ENCODE peak calls at places on chromosomes 2 and 18, in six cellular contexts. E is fibroblast of mammary gland, Y is IMR-90, G is endothelial cell, D is cardiac muscle cell, X is fibroblast of the aortic adventitia. V is an unnamed sample.

GRCh38 chr2:177612651-177613050 is 220.1 kb downstream of the AGPS start:
- DNase-seq in X (no peak), D (no peak), G (no peak), E (no peak), Y (no peak), V (no peak)

GRCh38 chr2:215868886-215869285 is 144.5 kb downstream of the MREG start:
- DNase-seq in E (no peak), G (no peak), D (no peak), X (peak), Y (no peak), V (no peak)

GRCh38 chr2:45006041-45006941 is 3.0 kb downstream of the SIX2 start:
- DNase-seq in Y (no peak), X (no peak), E (no peak), D (no peak), G (no peak), V (no peak)

GRCh38 chr2:48249093-48249492 is 280.9 kb upstream of the STON1 start:
- DNase-seq in D (no peak), G (no peak), E (peak), X (peak), Y (peak), V (no peak)

GRCh38 chr18:32610116-32610630 is 139.5 kb upstream of the GAREM1 start:
- DNase-seq in E (no peak), Y (no peak), G (no peak), D (no peak), X (no peak), V (no peak)

GRCh38 chr2:25290811-25291510 is 50.8 kb downstream of the DNMT3A start:
- DNase-seq in Y (peak), G (no peak), X (no peak), D (no peak), E (no peak), V (no peak)

GRCh38 chr2:222423186-222423585 is 1.2 kb upstream of the SGPP2 start:
- DNase-seq in G (no peak), D (no peak), Y (no peak), X (no peak), E (no peak), V (no peak)

GRCh38 chr2:147331790-147332419 is 512.9 kb upstream of the ACVR2A start:
- DNase-seq in G (peak), X (peak), E (peak), D (peak), Y (no peak), V (no peak)

GRCh38 chr2:237662671-237663093 is 35.3 kb downstream of the LRRFIP1 start:
- DNase-seq in G (peak), X (peak), Y (peak), E (peak), D (peak), V (peak)

GRCh38 chr2:11562476-11562875 is 28.6 kb downstream of the GREB1 start:
- DNase-seq in Y (no peak), G (no peak), X (no peak), E (no peak), D (no peak), V (no peak)

GRCh38 chr2:227163445-227163997 is 484 bp downstream of the COL4A4 start:
- DNase-seq in G (peak), D (peak), E (no peak), X (peak), Y (no peak), V (no peak)

GRCh38 chr2:175918935-175919334 is 83.1 kb downstream of the LNPK start:
- DNase-seq in X (no peak), D (no peak), E (no peak), G (no peak), Y (no peak), V (no peak)

GRCh38 chr2:215772003-215772402 is 241.3 kb downstream of the MREG start:
- DNase-seq in G (no peak), Y (peak), E (peak), D (peak), X (peak), V (no peak)

GRCh38 chr2:110679337-110679707 is 1.5 kb upstream of the BUB1 start:
- DNase-seq in E (no peak), D (no peak), Y (no peak), X (peak), G (no peak), V (no peak)

GRCh38 chr2:88055436-88056128 is at the start of gene KRCC1:
- DNase-seq in X (peak), Y (peak), G (peak), D (peak), E (peak), V (peak)

GRCh38 chr2:189552334-189552990 is 28.1 kb downstream of the SLC40A1 start:
- DNase-seq in Y (no peak), D (no peak), X (peak), E (no peak), G (no peak), V (no peak)

GRCh38 chr18:64679121-64679520 is 530.2 kb upstream of the LINC00305 start:
- DNase-seq in E (no peak), G (no peak), Y (no peak), X (no peak), D (no peak), V (no peak)

GRCh38 chr18:22114526-22115321 is 54.7 kb upstream of the GATA6 start:
- DNase-seq in D (no peak), E (no peak), Y (no peak), G (no peak), X (no peak), V (no peak)

GRCh38 chr2:100702444-100703134 is 117.3 kb upstream of the NPAS2 start:
- DNase-seq in G (no peak), X (no peak), Y (no peak), D (no peak), E (no peak), V (no peak)

GRCh38 chr2:218418717-218419458 is at the start of gene VIL1:
- DNase-seq in X (no peak), D (no peak), Y (no peak), E (no peak), G (no peak), V (no peak)

GRCh38 chr2:215900865-215901264 is 112.5 kb downstream of the MREG start:
- DNase-seq in E (no peak), Y (no peak), D (no peak), G (no peak), X (no peak), V (no peak)

GRCh38 chr2:26974352-26974751 is 3.9 kb downstream of the MAPRE3 start:
- DNase-seq in X (no peak), D (no peak), E (no peak), Y (no peak), G (no peak), V (no peak)

GRCh38 chr2:128577141-128577930 is 258.7 kb upstream of the HS6ST1 start:
- DNase-seq in E (no peak), G (no peak), Y (no peak), X (no peak), D (no peak), V (no peak)

GRCh38 chr2:29528891-29529520 is 392.4 kb downstream of the ALK start:
- DNase-seq in G (no peak), D (peak), Y (peak), X (peak), E (peak), V (no peak)

GRCh38 chr2:211447545-211447944 is 891.1 kb downstream of the CPS1 start:
- DNase-seq in X (no peak), G (no peak), D (no peak), Y (no peak), E (no peak), V (no peak)

GRCh38 chr2:95392730-95393455 is 9.6 kb upstream of the FAHD2A start:
- DNase-seq in D (no peak), G (no peak), E (no peak), Y (no peak), X (no peak), V (no peak)
- TF ChIP-seq CTCF in D (peak), G (peak), E (peak), Y (no peak), X (no peak), V (no peak)

GRCh38 chr2:111985514-111985913 is 69.6 kb upstream of the TMEM87B start:
- DNase-seq in X (no peak), G (no peak), Y (no peak), E (no peak), D (no peak), V (no peak)

GRCh38 chr2:111986116-111986900 is 68.8 kb upstream of the TMEM87B start:
- DNase-seq in Y (peak), X (no peak), E (peak), D (peak), G (no peak), V (no peak)

GRCh38 chr2:111983478-111984212 is 71.4 kb upstream of the TMEM87B start:
- DNase-seq in E (no peak), X (no peak), D (no peak), G (no peak), Y (peak), V (no peak)

GRCh38 chr2:111982822-111983221 is 72.2 kb upstream of the TMEM87B start:
- DNase-seq in X (no peak), G (no peak), E (no peak), Y (no peak), D (no peak), V (no peak)

DNA sequence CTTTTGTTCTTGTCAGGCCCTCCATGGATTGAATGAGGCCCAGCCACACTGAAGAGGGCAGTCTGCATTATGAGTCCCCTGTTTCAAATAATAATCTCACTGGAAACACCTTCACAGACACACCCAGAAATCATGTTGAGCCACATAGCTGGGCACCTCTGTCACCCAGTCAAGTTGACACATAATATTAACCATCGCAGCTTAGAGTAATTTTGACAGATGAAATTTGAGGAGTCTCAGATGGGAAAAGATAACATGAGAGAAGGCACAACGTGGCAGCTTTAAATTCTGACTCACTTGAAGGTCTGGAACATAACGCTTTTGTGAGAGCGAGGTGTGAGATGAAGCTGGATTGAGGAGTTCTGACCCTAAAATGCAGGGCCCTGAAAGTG is 70.9 kb upstream of the TMEM87B start:
- DNase-seq in X (no peak), G (no peak), Y (no peak), D (no peak), E (no peak), V (no peak)
- TF ChIP-seq CTCF in X (no peak), G (no peak), Y (no peak), D (no peak), E (no peak), V (no peak)

GRCh38 chr2:102345329-102345920 is 10.2 kb upstream of the IL18R1 start:
- DNase-seq in D (no peak), Y (no peak), X (no peak), E (no peak), G (no peak), V (no peak)

GRCh38 chr2:102344397-102344796 is 11.2 kb upstream of the IL18R1 start:
- DNase-seq in D (no peak), G (no peak), Y (no peak), X (no peak), E (no peak), V (no peak)

GRCh38 chr2:102346381-102347130 is 9.0 kb upstream of the IL18R1 start:
- DNase-seq in D (no peak), E (no peak), X (no peak), Y (no peak), G (no peak), V (no peak)

GRCh38 chr2:102340778-102341177 is 14.8 kb upstream of the IL18R1 start:
- DNase-seq in D (no peak), X (no peak), Y (no peak), E (no peak), G (no peak), V (no peak)

DNA sequence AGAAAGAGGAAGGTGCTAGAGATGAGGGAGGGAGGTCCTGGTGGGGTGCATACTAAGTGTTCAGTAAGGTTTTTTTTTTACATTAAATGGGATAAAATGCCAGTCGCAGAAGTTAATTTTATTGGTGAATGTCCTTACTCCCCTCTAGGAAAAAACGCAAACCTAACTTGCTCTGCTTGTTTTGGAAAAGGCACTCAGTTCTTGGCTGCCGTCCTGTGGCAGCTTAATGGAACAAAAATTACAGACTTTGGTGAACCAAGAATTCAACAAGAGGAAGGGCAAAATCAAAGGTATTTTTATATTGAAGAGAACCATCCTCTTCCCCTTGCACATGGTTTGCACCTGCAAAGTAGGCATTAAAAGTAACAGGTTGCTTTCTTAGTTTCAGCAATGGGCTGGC is 12.7 kb upstream of the IL18R1 start:
- DNase-seq in Y (no peak), E (peak), X (peak), D (no peak), G (no peak), V (no peak)
- TF ChIP-seq CTCF in Y (no peak), E (peak), X (peak), D (peak), G (no peak), V (no peak)

GRCh38 chr2:181907005-181907549 is 15.5 kb downstream of the ITPRID2 start:
- DNase-seq in D (no peak), X (no peak), Y (no peak), G (no peak), E (no peak), V (no peak)

GRCh38 chr2:181907635-181908034 is 16.1 kb downstream of the ITPRID2 start:
- DNase-seq in Y (no peak), D (no peak), G (no peak), X (no peak), E (no peak), V (no peak)

GRCh38 chr2:181900007-181900651 is 8.6 kb downstream of the ITPRID2 start:
- DNase-seq in E (no peak), G (no peak), X (no peak), D (no peak), Y (no peak), V (no peak)

GRCh38 chr2:181902625-181903024 is 11.1 kb downstream of the ITPRID2 start:
- DNase-seq in E (no peak), Y (no peak), X (peak), G (no peak), D (no peak), V (no peak)

GRCh38 chr2:181904022-181904632 is 12.6 kb downstream of the ITPRID2 start:
- DNase-seq in D (peak), X (peak), E (peak), Y (peak), G (peak), V (no peak)
- TF ChIP-seq CTCF in D (peak), X (peak), E (peak), Y (peak), G (peak), V (peak)

DNA sequence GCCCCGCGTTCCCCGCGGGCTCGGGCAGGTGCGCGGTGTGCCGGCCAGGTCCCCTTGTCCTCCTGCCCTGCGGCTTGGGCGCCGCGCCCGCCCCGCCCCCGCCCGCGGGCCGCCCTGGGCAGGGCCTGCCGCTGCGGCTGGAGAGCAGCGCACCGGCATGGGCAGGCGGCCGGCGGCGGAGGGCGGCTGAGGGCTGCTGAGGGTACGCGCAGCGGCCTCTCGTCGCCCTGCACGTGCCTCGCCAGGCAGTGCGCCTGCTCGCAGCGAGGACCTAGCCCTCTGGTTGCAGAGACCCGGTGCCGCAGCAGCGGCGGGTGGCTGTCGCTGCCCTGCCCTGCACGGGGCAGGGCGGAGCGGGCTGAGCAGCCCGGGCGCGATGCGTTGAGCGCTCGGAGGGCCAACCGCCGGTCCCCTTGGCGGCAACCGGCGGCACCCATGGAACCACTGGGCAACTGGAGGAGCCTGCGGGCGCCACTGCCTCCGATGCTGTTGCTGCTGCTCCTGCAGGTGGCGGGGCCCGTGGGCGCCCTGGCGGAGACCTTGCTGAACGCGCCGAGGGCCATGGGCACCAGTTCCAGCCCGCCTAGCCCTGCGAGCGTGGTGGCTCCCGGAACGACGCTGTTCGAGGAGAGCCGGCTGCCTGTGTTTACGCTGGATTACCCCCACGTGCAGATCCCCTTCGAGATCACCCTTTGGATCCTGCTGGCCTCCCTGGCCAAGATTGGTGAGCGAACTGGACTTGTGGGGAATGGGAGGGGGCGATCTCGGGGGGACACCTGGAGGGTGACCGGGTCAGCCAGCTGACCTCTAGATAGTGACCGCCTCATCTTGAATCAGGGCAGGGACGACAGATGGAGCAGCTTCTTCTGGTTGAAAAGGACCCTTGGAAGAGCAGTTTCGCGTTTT is at the start of gene SLC9A2:
- DNase-seq in X (no peak), G (peak), D (peak), Y (no peak), E (no peak), V (peak)
- TF ChIP-seq CTCF in X (no peak), G (no peak), D (no peak), Y (no peak), E (no peak), V (no peak)

DNA sequence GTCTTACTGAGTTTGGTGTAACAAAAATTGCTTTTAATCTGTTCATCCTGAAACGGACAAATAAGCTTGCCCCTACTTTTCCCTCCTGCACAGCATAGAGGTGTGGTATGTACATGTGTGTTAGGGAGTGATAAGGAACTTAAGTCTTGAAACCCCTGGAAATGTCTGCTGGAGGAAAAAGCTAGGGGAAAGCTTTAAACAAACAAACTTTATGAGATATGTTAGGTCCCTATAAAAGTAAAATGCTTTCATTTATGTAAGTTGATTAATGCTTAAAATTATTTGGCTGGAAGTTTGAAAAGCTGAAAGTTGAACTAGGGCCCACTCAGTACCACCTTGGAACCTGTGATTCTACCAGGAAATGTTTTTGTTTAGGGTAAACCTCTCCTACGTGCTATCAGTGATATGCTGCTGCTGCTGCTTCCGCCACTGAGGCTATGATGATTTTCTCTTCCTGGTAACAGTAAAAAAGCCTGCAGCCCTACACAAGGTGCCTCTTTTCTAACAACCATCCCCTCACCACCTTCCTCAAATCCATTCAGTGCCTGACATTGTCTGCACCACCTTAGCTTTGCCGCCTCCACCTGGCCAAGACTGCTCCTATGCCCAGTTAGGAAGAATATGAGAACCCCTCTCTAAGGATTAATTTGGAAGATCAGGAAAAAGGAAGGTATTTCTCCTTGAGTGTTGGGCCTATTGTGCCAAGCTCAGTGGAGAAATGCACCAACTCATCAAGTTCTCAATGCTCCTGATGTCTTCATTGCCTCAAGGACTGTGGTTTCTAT is 2.5 kb upstream of the YES1 start:
- DNase-seq in Y (no peak), X (no peak), E (no peak), G (peak), D (no peak), V (no peak)
- TF ChIP-seq CTCF in Y (no peak), X (no peak), E (no peak), G (no peak), D (no peak), V (no peak)

DNA sequence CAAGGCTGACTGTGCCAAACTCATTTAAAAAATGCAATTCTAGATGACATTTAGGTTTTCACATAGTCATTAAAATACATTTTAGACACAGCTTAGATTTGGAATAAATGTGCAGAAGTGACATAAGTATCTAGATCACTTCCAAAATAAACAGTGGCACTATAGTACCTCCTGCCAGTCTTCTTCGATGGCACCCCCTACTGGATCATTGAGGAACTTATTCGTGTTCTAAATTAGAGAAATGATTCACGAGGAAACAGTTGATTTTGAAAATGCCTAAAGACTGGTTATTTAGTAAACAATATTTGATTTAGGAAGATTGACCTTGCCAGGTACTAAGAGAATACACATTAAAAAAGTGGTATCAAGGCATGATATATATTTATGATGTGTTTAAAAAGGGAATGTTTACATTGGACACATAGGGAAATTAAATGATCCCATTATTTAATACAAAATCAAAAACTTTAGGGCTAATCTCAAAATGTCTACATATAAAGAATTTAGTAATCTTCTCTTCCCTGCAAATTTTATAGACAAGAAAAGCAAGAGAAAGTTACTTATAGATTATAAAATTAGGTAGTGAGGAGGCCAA is 323.9 kb downstream of the XIRP2 start:
- DNase-seq in G (peak), Y (peak), E (peak), X (peak), D (peak), V (no peak)
- TF ChIP-seq CTCF in G (peak), Y (peak), E (peak), X (peak), D (peak), V (peak)

GRCh38 chr18:58378411-58378820 is 250.5 kb downstream of the ALPK2 start:
- DNase-seq in E (no peak), G (no peak), X (no peak), D (no peak), Y (no peak), V (no peak)
- TF ChIP-seq CTCF in E (no peak), G (no peak), X (no peak), D (no peak), Y (no peak), V (no peak)

V was measured in mesothelial cell of epicardium.